ENCODE peak calls at places on chromosomes 3 and 15, in nine cellular contexts. I is CD4-positive, CD25-positive, alpha-beta regulatory T cell; Q is Right ventricle myocardium superior; D is GM12878; E is A549; H is SK-N-SH treated with all-trans-retinoic acid at 6 μM for 48 hours; V is activated naive CD8-positive, alpha-beta T cell treated with anti-CD3 and anti-CD28 coated beads, Interleukin-2, amount 10 ng/mL, durations not matched to agents 7 days and 5 days; R is Panc1; C is gastroesophageal sphincter. B is an unnamed sample.

GRCh38 chr15:66408254-66408653 is 21.5 kb downstream of the MAP2K1 start:
- ATAC-seq in I (no peak), Q (no peak), D (no peak), E (no peak), H (no peak), V (no peak), R (no peak), C (no peak), B (no peak)

GRCh38 chr3:159795050-159795449 is 193.6 kb upstream of the IL12A start:
- ATAC-seq in I (no peak), Q (peak; percentile 86), D (no peak), E (no peak), H (no peak), V (no peak), R (no peak), C (peak; percentile 50), B (no peak)

GRCh38 chr3:115937054-115937453 is 313.7 kb downstream of the GAP43 start:
- ATAC-seq in I (no peak), Q (no peak), D (peak; percentile 52), E (no peak), H (no peak), V (no peak), R (no peak), C (no peak), B (no peak)

GRCh38 chr15:64158363-64159134 is 4.3 kb downstream of the PPIB start:
- ATAC-seq in I (no peak), Q (peak; percentile 9), D (no peak), E (no peak), H (no peak), V (no peak), R (no peak), C (no peak), B (no peak)

GRCh38 chr3:61236556-61236955 is 14.7 kb downstream of the FHIT start:
- ATAC-seq in I (no peak), Q (peak; percentile 73), D (peak; percentile 93), E (no peak), H (no peak), V (no peak), R (no peak), C (no peak), B (no peak)

GRCh38 chr3:193996205-193996604 is 139.7 kb upstream of the HES1 start:
- ATAC-seq in I (no peak), Q (peak; percentile 23), D (no peak), E (no peak), H (no peak), V (no peak), R (no peak), C (no peak), B (no peak)

GRCh38 chr3:68931406-68932149 is 769 bp downstream of the TAFA4 start:
- ATAC-seq in I (no peak), Q (no peak), D (no peak), E (peak; percentile 6), H (no peak), V (no peak), R (no peak), C (no peak), B (no peak)

GRCh38 chr3:195801251-195802183 is 10.2 kb downstream of the MUC4 start:
- ATAC-seq in I (no peak), Q (no peak), D (no peak), E (no peak), H (no peak), V (peak; percentile 7), R (no peak), C (no peak), B (peak; percentile 38)

GRCh38 chr15:80841537-80841936 is 62.4 kb downstream of the CEMIP start:
- ATAC-seq in I (no peak), Q (no peak), D (no peak), E (no peak), H (no peak), V (no peak), R (no peak), C (no peak), B (no peak)

GRCh38 chr3:28139967-28140634 is 101.3 kb upstream of the CMC1 start:
- ATAC-seq in I (no peak), Q (peak; percentile 74), D (peak; percentile 6), E (peak; percentile 54), H (no peak), V (no peak), R (no peak), C (peak; percentile 68), B (peak; percentile 43)

GRCh38 chr3:14587733-14588360 is 47.7 kb upstream of the GRIP2 start:
- ATAC-seq in I (no peak), Q (no peak), D (no peak), E (peak; percentile 91), H (peak; percentile 82), V (no peak), R (peak; percentile 95), C (no peak), B (no peak)

GRCh38 chr3:98893740-98894139 is 7.8 kb downstream of the DCBLD2 start:
- ATAC-seq in I (no peak), Q (peak; percentile 54), D (no peak), E (peak; percentile 5), H (peak; percentile 37), V (no peak), R (no peak), C (no peak), B (no peak)

GRCh38 chr3:15007681-15008141 is 57.4 kb downstream of the MRPS25 start:
- ATAC-seq in I (no peak), Q (peak; percentile 86), D (no peak), E (no peak), H (peak; percentile 78), V (no peak), R (no peak), C (no peak), B (no peak)

GRCh38 chr3:23685484-23686258 is 120.1 kb upstream of the UBE2E1 start:
- ATAC-seq in I (no peak), Q (peak; percentile 96), D (no peak), E (peak; percentile 99), H (peak; percentile 99), V (no peak), R (peak; percentile 98), C (peak; percentile 94), B (peak; percentile 98)

GRCh38 chr3:152826476-152826875 is 8.5 kb upstream of the P2RY1 start:
- ATAC-seq in I (no peak), Q (no peak), D (no peak), E (no peak), H (no peak), V (no peak), R (no peak), C (no peak), B (no peak)

GRCh38 chr3:76624128-76624527 is 415.8 kb upstream of the ROBO2 start:
- ATAC-seq in I (no peak), Q (no peak), D (no peak), E (no peak), H (no peak), V (no peak), R (no peak), C (no peak), B (no peak)

GRCh38 chr3:45499529-45499928 is 95.0 kb upstream of the LIMD1 start:
- ATAC-seq in I (no peak), Q (peak; percentile 56), D (no peak), E (no peak), H (peak; percentile 74), V (no peak), R (no peak), C (no peak), B (no peak)

GRCh38 chr15:36406366-36406765 is 173.1 kb upstream of the CDIN1 start:
- ATAC-seq in I (no peak), Q (no peak), D (no peak), E (no peak), H (no peak), V (no peak), R (no peak), C (no peak), B (no peak)

GRCh38 chr3:10223676-10224639 is 24.3 kb upstream of the TATDN2 start:
- ATAC-seq in I (peak; percentile 65), Q (no peak), D (peak; percentile 71), E (peak; percentile 11), H (no peak), V (peak; percentile 73), R (no peak), C (no peak), B (peak; percentile 57)

GRCh38 chr3:190086191-190086590 is 34.5 kb downstream of the P3H2 start:
- ATAC-seq in I (no peak), Q (no peak), D (peak; percentile 71), E (no peak), H (no peak), V (no peak), R (peak; percentile 30), C (no peak), B (no peak)

GRCh38 chr15:98776607-98777281 is 128.4 kb downstream of the IGF1R start:
- ATAC-seq in I (no peak), Q (peak; percentile 33), D (peak; percentile 85), E (no peak), H (no peak), V (peak; percentile 61), R (no peak), C (no peak), B (no peak)

GRCh38 chr3:192168202-192168601 is 559.1 kb downstream of the FGF12 start:
- ATAC-seq in I (no peak), Q (no peak), D (no peak), E (no peak), H (no peak), V (no peak), R (no peak), C (no peak), B (no peak)

GRCh38 chr3:107198522-107199271 is 178.5 kb upstream of the CCDC54 start:
- ATAC-seq in I (no peak), Q (peak; percentile 88), D (no peak), E (no peak), H (no peak), V (no peak), R (no peak), C (peak; percentile 46), B (peak; percentile 44)

GRCh38 chr3:9810357-9810726 is 280 bp downstream of the TTLL3 start:
- ATAC-seq in I (no peak), Q (no peak), D (no peak), E (no peak), H (no peak), V (no peak), R (no peak), C (peak; percentile 30), B (peak; percentile 3)

GRCh38 chr3:193317901-193318300 is 60.7 kb downstream of the ATP13A5 start:
- ATAC-seq in I (no peak), Q (no peak), D (no peak), E (no peak), H (no peak), V (no peak), R (no peak), C (no peak), B (no peak)

GRCh38 chr3:71050521-71051258 is 532.8 kb downstream of the FOXP1 start:
- ATAC-seq in I (peak; percentile 88), Q (no peak), D (no peak), E (no peak), H (no peak), V (peak; percentile 94), R (no peak), C (no peak), B (peak; percentile 65)

GRCh38 chr3:55362206-55362960 is 124.7 kb downstream of the WNT5A start:
- ATAC-seq in I (no peak), Q (no peak), D (no peak), E (no peak), H (peak; percentile 45), V (no peak), R (no peak), C (no peak), B (peak; percentile 49)

GRCh38 chr3:169362872-169363271 is 300.6 kb downstream of the MECOM start:
- ATAC-seq in I (no peak), Q (no peak), D (no peak), E (no peak), H (no peak), V (no peak), R (no peak), C (no peak), B (no peak)

GRCh38 chr3:175885196-175885766 is 1026.1 kb downstream of the NAALADL2 start:
- ATAC-seq in I (no peak), Q (no peak), D (no peak), E (no peak), H (no peak), V (no peak), R (no peak), C (no peak), B (no peak)